ENCODE peak calls at places on chromosomes 13 and 19, in eight cellular contexts. A, L, H, T, X, Y, M and Q are unnamed samples.

GRCh38 chr19:44891016-44891882 is at the start of gene TOMM40:
- DNase-seq in A (no peak), L (peak; percentile 100), H (peak; percentile 27), T (peak; percentile 100), X (no peak), Y (peak; percentile 31), M (peak; percentile 100), Q (peak; percentile 100)

GRCh38 chr13:58889474-58889873 is 1257.9 kb downstream of the PCDH17 start:
- DNase-seq in A (no peak), L (no peak), H (no peak), T (no peak), X (no peak), Y (no peak), M (no peak), Q (no peak)

GRCh38 chr13:112998506-112999280 is 29.7 kb downstream of the MCF2L start:
- DNase-seq in A (no peak), L (no peak), H (no peak), T (no peak), X (no peak), Y (no peak), M (no peak), Q (no peak)

GRCh38 chr13:30798776-30799625 is 63.7 kb downstream of the ALOX5AP start:
- DNase-seq in A (no peak), L (no peak), H (no peak), T (no peak), X (no peak), Y (peak; percentile 68), M (no peak), Q (no peak)

GRCh38 chr19:50548191-50549058 is 19.8 kb downstream of the LRRC4B start:
- DNase-seq in A (no peak), L (no peak), H (no peak), T (no peak), X (no peak), Y (no peak), M (no peak), Q (no peak)

GRCh38 chr19:3801412-3802096 is 15.4 kb upstream of the MATK start:
- DNase-seq in A (no peak), L (peak; percentile 58), H (peak; percentile 12), T (peak; percentile 53), X (peak; percentile 60), Y (peak; percentile 55), M (no peak), Q (peak; percentile 73)

GRCh38 chr13:100751826-100752225 is 77.2 kb upstream of the TMTC4 start:
- DNase-seq in A (no peak), L (no peak), H (no peak), T (no peak), X (no peak), Y (no peak), M (no peak), Q (peak; percentile 70)

GRCh38 chr13:57624565-57625435 is 6.7 kb upstream of the PCDH17 start:
- DNase-seq in A (no peak), L (no peak), H (peak; percentile 12), T (peak; percentile 83), X (no peak), Y (peak; percentile 81), M (peak; percentile 76), Q (peak; percentile 76)

GRCh38 chr19:39405930-39406655 is 554 bp upstream of the ZFP36 start:
- DNase-seq in A (no peak), L (no peak), H (no peak), T (no peak), X (peak; percentile 76), Y (no peak), M (no peak), Q (no peak)

GRCh38 chr19:28737021-28737525 is 475.9 kb downstream of the UQCRFS1 start:
- DNase-seq in A (peak; percentile 2), L (no peak), H (peak; percentile 67), T (peak; percentile 38), X (no peak), Y (peak; percentile 40), M (peak; percentile 60), Q (peak; percentile 80)

GRCh38 chr13:103762523-103762922 is 696.3 kb upstream of the SLC10A2 start:
- DNase-seq in A (no peak), L (no peak), H (no peak), T (no peak), X (no peak), Y (no peak), M (no peak), Q (no peak)

GRCh38 chr19:17281391-17282304 is at the start of gene ANKLE1:
- DNase-seq in A (no peak), L (peak; percentile 48), H (peak; percentile 29), T (peak; percentile 4), X (no peak), Y (peak; percentile 54), M (peak; percentile 22), Q (no peak)